ENCODE peak calls at places on chromosomes 16 and 17, in six cellular contexts. One of them, this sample, is unnamed.

GRCh38 chr17:10226930-10227695 is 28.7 kb upstream of the GAS7 start:
- DNase-seq in pancreas: peak; percentile 57
- DNase-seq in endothelial cell of umbilical vein: no peak
- DNase-seq in left ventricle myocardium inferior: peak; percentile 58
- DNase-seq in transverse colon: peak; percentile 31
- DNase-seq in tibial artery: peak; percentile 41
- DNase-seq in this sample: no peak

GRCh38 chr16:53973021-53973420 is 269.1 kb downstream of the FTO start:
- DNase-seq in pancreas: no peak
- DNase-seq in transverse colon: no peak
- DNase-seq in tibial artery: no peak
- DNase-seq in left ventricle myocardium inferior: peak; percentile 21
- DNase-seq in endothelial cell of umbilical vein: no peak
- DNase-seq in this sample: no peak

GRCh38 chr17:79114455-79115301 is 40.1 kb downstream of the ENGASE start:
- DNase-seq in tibial artery: no peak
- DNase-seq in endothelial cell of umbilical vein: no peak
- DNase-seq in left ventricle myocardium inferior: peak; percentile 54
- DNase-seq in pancreas: no peak
- DNase-seq in transverse colon: peak; percentile 64
- DNase-seq in this sample: no peak

GRCh38 chr16:82992826-82993225 is 366.1 kb downstream of the CDH13 start:
- DNase-seq in transverse colon: no peak
- DNase-seq in tibial artery: no peak
- DNase-seq in pancreas: no peak
- DNase-seq in endothelial cell of umbilical vein: no peak
- DNase-seq in left ventricle myocardium inferior: no peak
- DNase-seq in this sample: no peak

GRCh38 chr16:88526906-88527185 is 43.4 kb upstream of the ZC3H18 start:
- DNase-seq in tibial artery: no peak
- DNase-seq in pancreas: no peak
- DNase-seq in endothelial cell of umbilical vein: peak; percentile 16
- DNase-seq in left ventricle myocardium inferior: no peak
- DNase-seq in transverse colon: no peak
- DNase-seq in this sample: no peak

GRCh38 chr17:4007346-4008081 is 43.3 kb upstream of the ATP2A3 start:
- DNase-seq in left ventricle myocardium inferior: no peak
- DNase-seq in endothelial cell of umbilical vein: no peak
- DNase-seq in tibial artery: no peak
- DNase-seq in pancreas: no peak
- DNase-seq in transverse colon: no peak
- DNase-seq in this sample: no peak

GRCh38 chr17:32940706-32941390 is 12.9 kb downstream of the TMEM98 start:
- DNase-seq in tibial artery: no peak
- DNase-seq in pancreas: no peak
- DNase-seq in endothelial cell of umbilical vein: no peak
- DNase-seq in left ventricle myocardium inferior: no peak
- DNase-seq in transverse colon: no peak
- DNase-seq in this sample: no peak

GRCh38 chr16:12578001-12578400 is 225.7 kb downstream of the CPPED1 start:
- DNase-seq in tibial artery: no peak
- DNase-seq in pancreas: no peak
- DNase-seq in transverse colon: no peak
- DNase-seq in endothelial cell of umbilical vein: no peak
- DNase-seq in left ventricle myocardium inferior: no peak
- DNase-seq in this sample: no peak

GRCh38 chr17:56629450-56630187 is 36.1 kb downstream of the NOG start:
- DNase-seq in transverse colon: no peak
- DNase-seq in left ventricle myocardium inferior: no peak
- DNase-seq in pancreas: no peak
- DNase-seq in endothelial cell of umbilical vein: no peak
- DNase-seq in tibial artery: no peak
- DNase-seq in this sample: no peak

GRCh38 chr17:63537991-63538692 is 12.1 kb upstream of the DCAF7 start:
- DNase-seq in endothelial cell of umbilical vein: no peak
- DNase-seq in tibial artery: no peak
- DNase-seq in left ventricle myocardium inferior: no peak
- DNase-seq in transverse colon: no peak
- DNase-seq in pancreas: peak; percentile 62
- DNase-seq in this sample: no peak

GRCh38 chr17:62605588-62605987 is 21.9 kb upstream of the MRC2 start:
- DNase-seq in transverse colon: no peak
- DNase-seq in pancreas: no peak
- DNase-seq in endothelial cell of umbilical vein: no peak
- DNase-seq in left ventricle myocardium inferior: no peak
- DNase-seq in tibial artery: no peak
- DNase-seq in this sample: no peak

GRCh38 chr16:68786685-68787418 is 49.8 kb downstream of the CDH1 start:
- DNase-seq in left ventricle myocardium inferior: no peak
- DNase-seq in tibial artery: no peak
- DNase-seq in transverse colon: peak; percentile 19
- DNase-seq in endothelial cell of umbilical vein: no peak
- DNase-seq in pancreas: no peak
- DNase-seq in this sample: peak; percentile 98

GRCh38 chr17:27782791-27783206 is 17.5 kb downstream of the NOS2 start:
- DNase-seq in pancreas: no peak
- DNase-seq in transverse colon: no peak
- DNase-seq in tibial artery: no peak
- DNase-seq in endothelial cell of umbilical vein: no peak
- DNase-seq in left ventricle myocardium inferior: peak; percentile 44
- DNase-seq in this sample: no peak

GRCh38 chr16:82715160-82715559 is 88.4 kb downstream of the CDH13 start:
- DNase-seq in endothelial cell of umbilical vein: no peak
- DNase-seq in pancreas: no peak
- DNase-seq in left ventricle myocardium inferior: peak; percentile 52
- DNase-seq in tibial artery: no peak
- DNase-seq in transverse colon: no peak
- DNase-seq in this sample: no peak

GRCh38 chr17:39393732-39394131 is 7.7 kb downstream of the FBXL20 start:
- DNase-seq in endothelial cell of umbilical vein: peak; percentile 11
- DNase-seq in pancreas: no peak
- DNase-seq in transverse colon: no peak
- DNase-seq in left ventricle myocardium inferior: no peak
- DNase-seq in tibial artery: no peak
- DNase-seq in this sample: peak; percentile 12

GRCh38 chr17:71441098-71441497 is 679.7 kb upstream of the SOX9 start:
- DNase-seq in left ventricle myocardium inferior: no peak
- DNase-seq in pancreas: no peak
- DNase-seq in tibial artery: no peak
- DNase-seq in transverse colon: no peak
- DNase-seq in endothelial cell of umbilical vein: no peak
- DNase-seq in this sample: peak; percentile 97

GRCh38 chr17:71440513-71440912 is 680.3 kb upstream of the SOX9 start:
- DNase-seq in tibial artery: no peak
- DNase-seq in endothelial cell of umbilical vein: no peak
- DNase-seq in transverse colon: no peak
- DNase-seq in left ventricle myocardium inferior: no peak
- DNase-seq in pancreas: no peak
- DNase-seq in this sample: no peak

GRCh38 chr17:71437176-71437575 is 683.6 kb upstream of the SOX9 start:
- DNase-seq in pancreas: no peak
- DNase-seq in transverse colon: no peak
- DNase-seq in tibial artery: no peak
- DNase-seq in endothelial cell of umbilical vein: no peak
- DNase-seq in left ventricle myocardium inferior: no peak
- DNase-seq in this sample: peak; percentile 42

GRCh38 chr17:71436479-71436878 is 684.3 kb upstream of the SOX9 start:
- DNase-seq in left ventricle myocardium inferior: no peak
- DNase-seq in pancreas: no peak
- DNase-seq in tibial artery: no peak
- DNase-seq in transverse colon: no peak
- DNase-seq in endothelial cell of umbilical vein: no peak
- DNase-seq in this sample: no peak

DNA sequence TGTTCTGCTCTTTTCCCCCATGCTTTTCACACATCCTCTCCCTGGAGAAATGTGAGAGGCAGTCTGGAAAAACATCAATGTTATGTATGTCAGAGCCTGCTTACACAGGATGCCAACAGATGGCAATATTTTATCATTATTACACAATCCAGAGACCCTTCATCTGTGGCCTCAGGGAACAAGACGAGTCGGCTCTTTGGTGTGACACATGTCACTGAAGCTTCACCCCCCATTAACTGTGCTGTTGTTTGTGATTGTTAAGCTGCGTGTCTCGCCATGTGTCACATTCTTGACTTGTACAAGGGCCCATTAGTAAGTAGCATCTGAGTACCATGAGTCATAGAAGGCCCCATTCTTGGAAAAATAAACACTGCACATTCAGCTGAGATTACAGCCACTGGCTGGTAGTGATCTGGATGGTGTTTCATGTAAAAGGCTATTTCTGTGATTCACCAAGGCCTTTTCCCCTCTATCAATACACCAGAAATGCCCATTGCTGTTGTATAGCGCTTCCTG is 682.1 kb upstream of the SOX9 start:
- DNase-seq in pancreas: no peak
- DNase-seq in endothelial cell of umbilical vein: peak; percentile 1
- DNase-seq in tibial artery: peak; percentile 18
- DNase-seq in left ventricle myocardium inferior: no peak
- DNase-seq in transverse colon: no peak
- DNase-seq in this sample: peak; percentile 98
- TF ChIP-seq CTCF in pancreas: no peak
- TF ChIP-seq CTCF in endothelial cell of umbilical vein: no peak
- TF ChIP-seq CTCF in tibial artery: no peak
- TF ChIP-seq CTCF in left ventricle myocardium inferior: no peak
- TF ChIP-seq CTCF in transverse colon: no peak
- TF ChIP-seq CTCF in this sample: no peak

GRCh38 chr16:80672379-80672778 is 131.6 kb downstream of the DYNLRB2 start:
- DNase-seq in transverse colon: no peak
- DNase-seq in pancreas: no peak
- DNase-seq in endothelial cell of umbilical vein: no peak
- DNase-seq in tibial artery: no peak
- DNase-seq in left ventricle myocardium inferior: no peak
- DNase-seq in this sample: no peak
- H3K27me3 ChIP-seq in transverse colon: no peaks in the 10 kb centered on the region
- H3K27me3 ChIP-seq in pancreas: no peaks in the 10 kb centered on the region
- H3K27me3 ChIP-seq in endothelial cell of umbilical vein: no peaks in the 10 kb centered on the region
- H3K27me3 ChIP-seq in tibial artery: no peaks in the 10 kb centered on the region
- H3K27me3 ChIP-seq in left ventricle myocardium inferior: no peaks in the 10 kb centered on the region
- H3K27me3 ChIP-seq in this sample: no peaks in the 10 kb centered on the region

GRCh38 chr16:14509055-14509454 is 121.0 kb downstream of the PARN start:
- DNase-seq in left ventricle myocardium inferior: no peak
- DNase-seq in endothelial cell of umbilical vein: no peak
- DNase-seq in tibial artery: no peak
- DNase-seq in transverse colon: no peak
- DNase-seq in pancreas: no peak
- DNase-seq in this sample: peak; percentile 80
- TF ChIP-seq CTCF in left ventricle myocardium inferior: no peak
- TF ChIP-seq CTCF in endothelial cell of umbilical vein: no peak
- TF ChIP-seq CTCF in tibial artery: no peak
- TF ChIP-seq CTCF in transverse colon: no peak
- TF ChIP-seq CTCF in pancreas: no peak
- TF ChIP-seq CTCF in this sample: no peak

GRCh38 chr16:168424-168823 is 2.6 kb downstream of the HBM start:
- DNase-seq in left ventricle myocardium inferior: no peak
- DNase-seq in transverse colon: no peak
- DNase-seq in pancreas: no peak
- DNase-seq in endothelial cell of umbilical vein: no peak
- DNase-seq in tibial artery: no peak
- DNase-seq in this sample: no peak

GRCh38 chr16:166375-167116 is 768 bp downstream of the HBM start:
- DNase-seq in endothelial cell of umbilical vein: no peak
- DNase-seq in pancreas: no peak
- DNase-seq in transverse colon: no peak
- DNase-seq in left ventricle myocardium inferior: no peak
- DNase-seq in tibial artery: no peak
- DNase-seq in this sample: no peak

GRCh38 chr16:165218-165538 is 600 bp upstream of the HBM start:
- DNase-seq in pancreas: no peak
- DNase-seq in transverse colon: no peak
- DNase-seq in tibial artery: no peak
- DNase-seq in endothelial cell of umbilical vein: no peak
- DNase-seq in left ventricle myocardium inferior: no peak
- DNase-seq in this sample: no peak

GRCh38 chr16:167117-167462 is 1.3 kb downstream of the HBM start:
- DNase-seq in transverse colon: no peak
- DNase-seq in tibial artery: no peak
- DNase-seq in endothelial cell of umbilical vein: no peak
- DNase-seq in left ventricle myocardium inferior: no peak
- DNase-seq in pancreas: no peak
- DNase-seq in this sample: no peak

DNA sequence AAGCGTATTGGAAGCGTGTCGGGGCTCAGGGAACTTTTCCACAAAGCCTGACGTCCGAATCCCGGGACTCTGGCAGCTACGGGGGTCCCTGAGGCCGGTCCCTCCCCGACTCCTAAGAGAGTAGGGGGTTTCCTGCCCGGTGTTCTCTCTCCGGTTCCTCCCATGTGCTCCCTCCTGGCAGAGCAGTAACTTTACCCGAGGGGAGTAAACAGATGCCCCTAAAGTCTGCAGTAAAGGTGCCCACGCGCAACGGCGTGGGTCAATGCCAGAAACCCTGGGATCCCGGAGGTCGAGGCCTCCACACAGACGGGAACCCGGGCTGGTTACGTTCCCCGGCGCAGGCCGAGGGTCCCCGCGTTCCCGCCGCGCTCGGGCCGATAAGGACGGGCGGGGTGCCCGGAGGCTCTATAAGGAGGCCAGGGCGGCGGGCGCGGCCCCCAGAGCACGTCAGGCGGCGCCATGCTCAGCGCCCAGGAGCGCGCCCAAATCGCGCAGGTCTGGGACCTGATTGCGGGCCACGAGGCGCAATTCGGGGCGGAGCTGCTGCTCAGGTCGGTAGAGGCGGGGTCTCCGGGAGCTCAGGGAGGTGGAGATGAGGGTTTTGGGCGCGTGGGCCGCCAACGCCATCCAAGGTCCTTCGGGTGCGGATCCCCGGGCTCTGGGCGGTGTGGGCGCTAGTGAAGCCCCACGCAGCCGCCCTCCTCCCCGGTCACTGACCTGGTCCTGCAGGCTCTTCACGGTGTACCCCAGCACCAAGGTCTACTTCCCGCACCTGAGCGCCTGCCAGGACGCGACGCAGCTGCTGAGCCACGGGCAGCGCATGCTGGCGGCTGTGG is at the start of gene HBM:
- DNase-seq in left ventricle myocardium inferior: no peak
- DNase-seq in pancreas: no peak
- DNase-seq in endothelial cell of umbilical vein: no peak
- DNase-seq in tibial artery: no peak
- DNase-seq in transverse colon: no peak
- DNase-seq in this sample: no peak
- H3K27me3 ChIP-seq in left ventricle myocardium inferior: peaks cover 80% of the 10 kb centered on the region
- H3K27me3 ChIP-seq in pancreas: no peaks in the 10 kb centered on the region
- H3K27me3 ChIP-seq in endothelial cell of umbilical vein: peaks cover 40% of the 10 kb centered on the region
- H3K27me3 ChIP-seq in tibial artery: peaks cover 76% of the 10 kb centered on the region
- H3K27me3 ChIP-seq in transverse colon: peaks cover 80% of the 10 kb centered on the region
- H3K27me3 ChIP-seq in this sample: peaks cover 39% of the 10 kb centered on the region

GRCh38 chr17:74963656-74964055 is 8.9 kb downstream of the HID1 start:
- DNase-seq in tibial artery: no peak
- DNase-seq in left ventricle myocardium inferior: no peak
- DNase-seq in pancreas: no peak
- DNase-seq in transverse colon: no peak
- DNase-seq in endothelial cell of umbilical vein: no peak
- DNase-seq in this sample: no peak
- TF ChIP-seq CTCF in tibial artery: no peak
- TF ChIP-seq CTCF in left ventricle myocardium inferior: no peak
- TF ChIP-seq CTCF in pancreas: no peak
- TF ChIP-seq CTCF in transverse colon: no peak
- TF ChIP-seq CTCF in endothelial cell of umbilical vein: no peak
- TF ChIP-seq CTCF in this sample: no peak

GRCh38 chr17:48593840-48594411 is 347 bp upstream of the HOXB5 start:
- DNase-seq in endothelial cell of umbilical vein: peak; percentile 86
- DNase-seq in tibial artery: peak; percentile 47
- DNase-seq in left ventricle myocardium inferior: peak; percentile 65
- DNase-seq in transverse colon: peak; percentile 79
- DNase-seq in pancreas: peak; percentile 91
- DNase-seq in this sample: peak; percentile 83
- H3K27me3 ChIP-seq in endothelial cell of umbilical vein: no peaks in the 10 kb centered on the region
- H3K27me3 ChIP-seq in tibial artery: peaks cover 94% of the 10 kb centered on the region
- H3K27me3 ChIP-seq in left ventricle myocardium inferior: peaks cover 100% of the 10 kb centered on the region
- H3K27me3 ChIP-seq in transverse colon: peaks cover 5% of the 10 kb centered on the region
- H3K27me3 ChIP-seq in pancreas: no peaks in the 10 kb centered on the region
- H3K27me3 ChIP-seq in this sample: peaks cover 78% of the 10 kb centered on the region

GRCh38 chr16:79542196-79542859 is 58.2 kb downstream of the MAF start:
- DNase-seq in tibial artery: peak; percentile 70
- DNase-seq in left ventricle myocardium inferior: peak; percentile 71
- DNase-seq in endothelial cell of umbilical vein: no peak
- DNase-seq in pancreas: no peak
- DNase-seq in transverse colon: peak; percentile 27
- DNase-seq in this sample: no peak
- TF ChIP-seq CTCF in tibial artery: no peak
- TF ChIP-seq CTCF in left ventricle myocardium inferior: no peak
- TF ChIP-seq CTCF in endothelial cell of umbilical vein: no peak
- TF ChIP-seq CTCF in pancreas: no peak
- TF ChIP-seq CTCF in transverse colon: no peak
- TF ChIP-seq CTCF in this sample: no peak

This sample was measured in astrocyte.